ENCODE peak calls at places on chromosomes 12 and 14, in nine cellular contexts. K, O, Q, P, Z, S, F, C and V are unnamed samples.

GRCh38 chr12:43029971-43030370 is 440.4 kb upstream of the PRICKLE1 start:
- DNase-seq in K (no peak), O (no peak), Q (no peak), P (no peak), Z (no peak), S (no peak), F (no peak), C (no peak), V (no peak)

GRCh38 chr14:59055439-59056045 is 132.9 kb upstream of the DAAM1 start:
- DNase-seq in K (no peak), O (no peak), Q (peak), P (peak), Z (peak), S (peak), F (peak), C (no peak), V (no peak)

GRCh38 chr12:27319394-27319793 is 13.2 kb upstream of the BMAL2 start:
- DNase-seq in K (no peak), O (no peak), Q (no peak), P (no peak), Z (no peak), S (no peak), F (no peak), C (no peak), V (no peak)

GRCh38 chr12:65655074-65655493 is 169.2 kb upstream of the HMGA2 start:
- DNase-seq in K (no peak), O (no peak), Q (no peak), P (no peak), Z (peak), S (no peak), F (no peak), C (no peak), V (no peak)

GRCh38 chr12:90280564-90281058 is 572.0 kb upstream of the ATP2B1 start:
- DNase-seq in K (no peak), O (no peak), Q (no peak), P (no peak), Z (no peak), S (no peak), F (no peak), C (no peak), V (no peak)

GRCh38 chr14:51821822-51822221 is 38.6 kb upstream of the GNG2 start:
- DNase-seq in K (no peak), O (no peak), Q (no peak), P (no peak), Z (no peak), S (no peak), F (no peak), C (no peak), V (no peak)

GRCh38 chr12:123269980-123270379 is 1.7 kb downstream of the CDK2AP1 start:
- DNase-seq in K (no peak), O (no peak), Q (no peak), P (peak), Z (no peak), S (peak), F (peak), C (no peak), V (no peak)

GRCh38 chr12:64864319-64864718 is 39.9 kb downstream of the TBC1D30 start:
- DNase-seq in K (no peak), O (no peak), Q (no peak), P (no peak), Z (no peak), S (no peak), F (peak), C (no peak), V (no peak)

GRCh38 chr12:121238604-121239334 is 28.8 kb downstream of the P2RX4 start:
- DNase-seq in K (no peak), O (no peak), Q (no peak), P (no peak), Z (no peak), S (no peak), F (peak), C (no peak), V (no peak)

GRCh38 chr14:63535918-63536317 is 7.3 kb downstream of the PPP2R5E start:
- DNase-seq in K (no peak), O (no peak), Q (no peak), P (no peak), Z (no peak), S (no peak), F (no peak), C (no peak), V (no peak)

GRCh38 chr14:78758333-78758732 is 588.2 kb downstream of the NRXN3 start:
- DNase-seq in K (no peak), O (no peak), Q (no peak), P (peak), Z (peak), S (peak), F (peak), C (no peak), V (peak)

GRCh38 chr14:30214014-30214413 is 286.4 kb upstream of the PRKD1 start:
- DNase-seq in K (no peak), O (no peak), Q (no peak), P (no peak), Z (no peak), S (no peak), F (no peak), C (no peak), V (no peak)

GRCh38 chr14:103628684-103629502 is at the start of gene KLC1:
- DNase-seq in K (peak), O (peak), Q (peak), P (peak), Z (peak), S (peak), F (peak), C (peak), V (peak)

GRCh38 chr12:104090685-104091084 is 26.4 kb downstream of the HCFC2 start:
- DNase-seq in K (no peak), O (no peak), Q (no peak), P (no peak), Z (no peak), S (no peak), F (peak), C (no peak), V (no peak)

GRCh38 chr12:114955414-114956014 is 271.5 kb upstream of the TBX3 start:
- DNase-seq in K (no peak), O (no peak), Q (no peak), P (no peak), Z (no peak), S (no peak), F (no peak), C (no peak), V (no peak)

GRCh38 chr12:76880156-76881023 is 1.6 kb upstream of the CSRP2 start:
- DNase-seq in K (no peak), O (no peak), Q (no peak), P (no peak), Z (no peak), S (no peak), F (no peak), C (no peak), V (no peak)

GRCh38 chr12:58416211-58416610 is 474.8 kb downstream of the ATP23 start:
- DNase-seq in K (no peak), O (no peak), Q (no peak), P (no peak), Z (no peak), S (no peak), F (no peak), C (no peak), V (no peak)

GRCh38 chr12:28855761-28856160 is 293.3 kb upstream of the FAR2 start:
- DNase-seq in K (no peak), O (no peak), Q (no peak), P (no peak), Z (no peak), S (no peak), F (no peak), C (no peak), V (no peak)

GRCh38 chr14:74261288-74261687 is 22.0 kb downstream of the VSX2 start:
- DNase-seq in K (no peak), O (no peak), Q (no peak), P (no peak), Z (no peak), S (no peak), F (no peak), C (no peak), V (no peak)

GRCh38 chr14:99245541-99246511 is 26.2 kb downstream of the BCL11B start:
- DNase-seq in K (peak), O (no peak), Q (no peak), P (no peak), Z (no peak), S (no peak), F (peak), C (peak), V (peak)

GRCh38 chr14:52391866-52392600 is 77.9 kb downstream of the PTGER2 start:
- DNase-seq in K (no peak), O (no peak), Q (no peak), P (no peak), Z (no peak), S (no peak), F (no peak), C (no peak), V (no peak)

GRCh38 chr14:44530482-44530881 is 23.4 kb upstream of the FSCB start:
- DNase-seq in K (no peak), O (no peak), Q (no peak), P (no peak), Z (no peak), S (no peak), F (no peak), C (no peak), V (no peak)

GRCh38 chr14:20998674-20999366 is at the start of gene SLC39A2:
- DNase-seq in K (no peak), O (no peak), Q (peak), P (peak), Z (peak), S (no peak), F (peak), C (no peak), V (no peak)

GRCh38 chr14:76050797-76051392 is 65.3 kb downstream of the IFT43 start:
- DNase-seq in K (peak), O (no peak), Q (peak), P (peak), Z (peak), S (peak), F (peak), C (no peak), V (peak)

GRCh38 chr14:77037338-77037782 is 8.9 kb upstream of the IRF2BPL start:
- DNase-seq in K (no peak), O (no peak), Q (no peak), P (no peak), Z (no peak), S (no peak), F (no peak), C (no peak), V (no peak)

GRCh38 chr12:44246481-44247105 is 410.7 kb downstream of the TMEM117 start:
- DNase-seq in K (no peak), O (no peak), Q (no peak), P (no peak), Z (no peak), S (no peak), F (no peak), C (no peak), V (no peak)

GRCh38 chr12:22477166-22477893 is 67.0 kb downstream of the C2CD5 start:
- DNase-seq in K (no peak), O (no peak), Q (no peak), P (no peak), Z (no peak), S (no peak), F (no peak), C (no peak), V (no peak)

GRCh38 chr14:100471451-100472093 is 115.6 kb downstream of the BEGAIN start:
- DNase-seq in K (no peak), O (no peak), Q (no peak), P (peak), Z (no peak), S (no peak), F (no peak), C (no peak), V (no peak)

GRCh38 chr14:96792003-96792402 is 5.2 kb upstream of the VRK1 start:
- DNase-seq in K (no peak), O (no peak), Q (no peak), P (no peak), Z (no peak), S (no peak), F (no peak), C (no peak), V (no peak)

GRCh38 chr12:47377414-47378221 is 297.9 kb upstream of the AMIGO2 start:
- DNase-seq in K (no peak), O (peak), Q (peak), P (no peak), Z (peak), S (no peak), F (no peak), C (peak), V (no peak)

GRCh38 chr12:114740448-114740847 is 56.5 kb upstream of the TBX3 start:
- DNase-seq in K (no peak), O (no peak), Q (no peak), P (no peak), Z (no peak), S (no peak), F (no peak), C (no peak), V (no peak)

GRCh38 chr14:103623308-103623707 is 5.7 kb upstream of the KLC1 start:
- DNase-seq in K (no peak), O (no peak), Q (no peak), P (no peak), Z (no peak), S (no peak), F (no peak), C (no peak), V (no peak)

GRCh38 chr14:56189306-56189705 is 71.1 kb downstream of the PELI2 start:
- DNase-seq in K (no peak), O (no peak), Q (no peak), P (no peak), Z (no peak), S (no peak), F (no peak), C (no peak), V (no peak)

GRCh38 chr12:99282086-99282485 is 365.5 kb upstream of the GARIN6 start:
- DNase-seq in K (no peak), O (no peak), Q (no peak), P (no peak), Z (no peak), S (no peak), F (no peak), C (no peak), V (no peak)

GRCh38 chr12:99282670-99283069 is 364.9 kb upstream of the GARIN6 start:
- DNase-seq in K (no peak), O (no peak), Q (no peak), P (no peak), Z (no peak), S (no peak), F (no peak), C (no peak), V (no peak)

GRCh38 chr12:99281277-99281676 is 366.3 kb upstream of the GARIN6 start:
- DNase-seq in K (no peak), O (no peak), Q (no peak), P (no peak), Z (no peak), S (no peak), F (no peak), C (no peak), V (no peak)

GRCh38 chr12:99284161-99284560 is 363.4 kb upstream of the GARIN6 start:
- DNase-seq in K (no peak), O (no peak), Q (no peak), P (no peak), Z (no peak), S (no peak), F (no peak), C (no peak), V (no peak)

GRCh38 chr12:99287136-99287535 is 360.4 kb upstream of the GARIN6 start:
- DNase-seq in K (no peak), O (no peak), Q (no peak), P (no peak), Z (no peak), S (no peak), F (peak), C (no peak), V (no peak)
- TF ChIP-seq CTCF in K (no peak), O (no peak), Q (no peak), P (no peak), Z (no peak), S (no peak), F (peak), C (no peak), V (no peak)

GRCh38 chr14:35046751-35047536 is 872 bp downstream of the FAM177A1 start:
- DNase-seq in K (no peak), O (no peak), Q (peak), P (no peak), Z (no peak), S (no peak), F (peak), C (no peak), V (no peak)
- TF ChIP-seq CTCF in K (no peak), O (no peak), Q (no peak), P (no peak), Z (no peak), S (no peak), F (no peak), C (no peak), V (no peak)

GRCh38 chr12:91991397-91992187 is 154.1 kb downstream of the BTG1 start:
- DNase-seq in K (no peak), O (no peak), Q (no peak), P (no peak), Z (no peak), S (peak), F (no peak), C (no peak), V (no peak)
- TF ChIP-seq CTCF in K (no peak), O (no peak), Q (peak), P (no peak), Z (peak), S (peak), F (no peak), C (no peak), V (no peak)

DNA sequence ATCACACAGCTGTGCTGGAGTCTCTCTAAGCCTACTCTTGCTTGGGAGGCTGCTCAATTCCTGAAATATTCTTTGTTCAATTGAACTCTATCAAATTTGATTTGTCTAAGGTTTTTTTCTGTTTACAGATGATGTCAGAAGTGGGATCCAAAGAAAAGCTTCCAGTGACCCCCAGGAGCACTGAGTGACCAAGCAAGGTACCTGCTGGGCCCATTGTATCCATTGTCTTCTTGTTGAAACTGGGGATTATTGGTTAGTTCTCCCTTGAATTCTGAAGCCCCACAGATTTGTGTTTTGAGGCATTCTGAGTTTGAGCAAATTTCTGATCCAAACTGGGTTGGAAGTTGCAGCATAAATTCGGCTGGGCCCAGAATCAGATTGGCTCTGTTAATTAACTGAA is 64.6 kb downstream of the MYF5 start:
- DNase-seq in K (no peak), O (no peak), Q (no peak), P (no peak), Z (no peak), S (no peak), F (no peak), C (no peak), V (no peak)
- TF ChIP-seq CTCF in K (no peak), O (no peak), Q (no peak), P (no peak), Z (no peak), S (no peak), F (no peak), C (no peak), V (no peak)

GRCh38 chr12:106907411-106907810 is 48.3 kb upstream of the TMEM263 start:
- DNase-seq in K (no peak), O (no peak), Q (no peak), P (no peak), Z (no peak), S (no peak), F (peak), C (no peak), V (no peak)
- TF ChIP-seq CTCF in K (no peak), O (no peak), Q (no peak), P (peak), Z (no peak), S (no peak), F (peak), C (no peak), V (no peak)

GRCh38 chr14:28754209-28754985 is 12.2 kb upstream of the FOXG1 start:
- DNase-seq in K (no peak), O (no peak), Q (peak), P (peak), Z (peak), S (peak), F (peak), C (no peak), V (peak)

GRCh38 chr14:28755930-28756895 is 10.4 kb upstream of the FOXG1 start:
- DNase-seq in K (no peak), O (no peak), Q (no peak), P (no peak), Z (no peak), S (no peak), F (peak), C (no peak), V (no peak)

GRCh38 chr14:28746247-28746646 is 20.3 kb upstream of the FOXG1 start:
- DNase-seq in K (no peak), O (no peak), Q (no peak), P (no peak), Z (no peak), S (no peak), F (no peak), C (no peak), V (no peak)

GRCh38 chr14:28755198-28755794 is 11.3 kb upstream of the FOXG1 start:
- DNase-seq in K (no peak), O (no peak), Q (no peak), P (no peak), Z (no peak), S (no peak), F (no peak), C (no peak), V (no peak)

GRCh38 chr14:28751467-28752058 is 15.0 kb upstream of the FOXG1 start:
- DNase-seq in K (peak), O (no peak), Q (no peak), P (peak), Z (no peak), S (peak), F (peak), C (no peak), V (peak)
- TF ChIP-seq CTCF in K (peak), O (no peak), Q (peak), P (peak), Z (peak), S (peak), F (peak), C (peak), V (peak)

GRCh38 chr12:88579572-88579940 is 715 bp downstream of the KITLG start:
- DNase-seq in K (peak), O (no peak), Q (peak), P (peak), Z (no peak), S (peak), F (no peak), C (peak), V (peak)

GRCh38 chr12:88577537-88577936 is 2.7 kb downstream of the KITLG start:
- DNase-seq in K (no peak), O (no peak), Q (no peak), P (peak), Z (no peak), S (no peak), F (no peak), C (no peak), V (no peak)

GRCh38 chr12:88578821-88579518 is 1.3 kb downstream of the KITLG start:
- DNase-seq in K (peak), O (no peak), Q (no peak), P (peak), Z (no peak), S (no peak), F (peak), C (no peak), V (peak)

GRCh38 chr12:88578274-88578673 is 2.0 kb downstream of the KITLG start:
- DNase-seq in K (no peak), O (no peak), Q (no peak), P (no peak), Z (no peak), S (no peak), F (no peak), C (no peak), V (no peak)

DNA sequence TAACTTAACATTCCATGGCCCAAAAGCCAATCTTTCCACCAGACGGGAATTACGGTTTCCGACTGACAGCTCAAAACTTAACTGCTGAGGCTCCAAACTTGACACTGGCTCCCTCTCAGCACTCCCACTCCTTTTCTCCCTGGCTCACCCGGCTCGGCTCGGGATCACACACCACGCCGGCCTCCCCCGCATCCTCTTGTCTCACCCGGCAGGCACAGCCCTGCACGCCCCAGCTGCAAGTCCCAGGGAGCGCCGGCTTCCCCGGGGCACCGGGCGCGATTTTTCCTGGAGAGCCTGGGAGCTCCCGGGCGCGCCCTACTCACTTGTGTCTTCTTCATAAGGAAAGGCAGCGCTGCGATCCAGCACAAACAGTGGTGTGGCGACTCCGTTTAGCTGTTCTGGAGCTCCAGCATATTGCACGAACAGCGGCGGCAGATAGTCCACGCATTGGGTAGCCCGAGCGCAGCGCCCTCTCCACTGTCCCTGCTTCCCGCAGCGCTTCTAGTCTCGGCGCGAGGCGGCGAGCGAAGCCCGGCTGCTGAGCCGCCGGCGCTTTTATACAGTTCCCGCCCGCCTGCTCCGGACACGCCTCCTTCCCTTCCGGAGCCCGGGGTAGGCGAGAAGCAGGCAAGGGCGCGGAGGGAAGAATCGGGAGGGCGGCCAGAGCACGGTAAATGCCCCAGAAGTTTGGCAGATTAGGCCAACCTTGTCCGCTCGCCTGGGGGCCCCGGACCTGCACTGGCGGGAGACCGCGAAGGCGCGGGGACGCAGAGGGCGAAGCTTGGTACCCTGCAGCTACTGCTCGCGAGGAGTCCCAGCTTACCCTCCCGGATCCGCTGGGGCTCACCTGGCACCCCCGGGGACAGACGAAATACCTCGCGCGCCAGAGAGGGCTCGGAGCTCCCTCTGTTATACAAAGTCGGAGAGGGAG is at the start of gene KITLG:
- DNase-seq in K (peak), O (peak), Q (peak), P (peak), Z (no peak), S (peak), F (peak), C (peak), V (peak)
- TF ChIP-seq CTCF in K (peak), O (no peak), Q (peak), P (no peak), Z (no peak), S (no peak), F (no peak), C (peak), V (no peak)

GRCh38 chr14:105440554-105440900 is 20.9 kb downstream of the MTA1 start:
- DNase-seq in K (no peak), O (no peak), Q (no peak), P (no peak), Z (no peak), S (no peak), F (no peak), C (peak), V (no peak)
- TF ChIP-seq CTCF in K (no peak), O (no peak), Q (no peak), P (no peak), Z (no peak), S (no peak), F (no peak), C (no peak), V (no peak)